ENCODE peak calls at places on chromosomes 1 and 21, in four cellular contexts. One of them, this sample, is unnamed.

GRCh38 chr1:186681806-186682205 is 1.6 kb upstream of the PTGS2 start:
- DNase-seq in uterus: no peak
- DNase-seq in Panc1: no peak
- DNase-seq in A549: peak; percentile 26
- DNase-seq in this sample: no peak

GRCh38 chr1:212205843-212206242 is 79.4 kb upstream of the PPP2R5A start:
- DNase-seq in uterus: no peak
- DNase-seq in A549: no peak
- DNase-seq in Panc1: no peak
- DNase-seq in this sample: no peak

GRCh38 chr1:113647121-113647520 is 112.2 kb downstream of the PHTF1 start:
- DNase-seq in uterus: no peak
- DNase-seq in A549: no peak
- DNase-seq in Panc1: no peak
- DNase-seq in this sample: no peak

GRCh38 chr21:44969066-44969649 is 29.3 kb downstream of the SLX9 start:
- DNase-seq in Panc1: no peak
- DNase-seq in A549: no peak
- DNase-seq in uterus: no peak
- DNase-seq in this sample: no peak

GRCh38 chr1:93338426-93338825 is 7.3 kb upstream of the DR1 start:
- DNase-seq in A549: peak; percentile 68
- DNase-seq in Panc1: no peak
- DNase-seq in uterus: no peak
- DNase-seq in this sample: no peak

GRCh38 chr1:205435904-205436573 is 14.2 kb upstream of the LEMD1 start:
- DNase-seq in uterus: no peak
- DNase-seq in A549: no peak
- DNase-seq in Panc1: no peak
- DNase-seq in this sample: no peak

GRCh38 chr1:29554208-29554778 is 318.0 kb downstream of the PTPRU start:
- DNase-seq in A549: no peak
- DNase-seq in Panc1: no peak
- DNase-seq in uterus: no peak
- DNase-seq in this sample: no peak

GRCh38 chr1:233359431-233359830 is 31.9 kb downstream of the MAP3K21 start:
- DNase-seq in Panc1: no peak
- DNase-seq in uterus: no peak
- DNase-seq in A549: peak; percentile 83
- DNase-seq in this sample: peak; percentile 59

GRCh38 chr1:246724001-246724724 is at the start of gene SCCPDH:
- DNase-seq in uterus: peak; percentile 67
- DNase-seq in Panc1: no peak
- DNase-seq in A549: peak; percentile 77
- DNase-seq in this sample: peak; percentile 83

GRCh38 chr21:31343030-31343510 is 991 bp downstream of the TIAM1 start:
- DNase-seq in Panc1: no peak
- DNase-seq in A549: no peak
- DNase-seq in uterus: no peak
- DNase-seq in this sample: no peak

GRCh38 chr1:119676571-119677206 is 28.6 kb upstream of the ZNF697 start:
- DNase-seq in A549: no peak
- DNase-seq in Panc1: no peak
- DNase-seq in uterus: peak; percentile 34
- DNase-seq in this sample: no peak
- TF ChIP-seq CTCF in A549: no peak
- TF ChIP-seq CTCF in Panc1: no peak
- TF ChIP-seq CTCF in uterus: no peak
- TF ChIP-seq CTCF in this sample: no peak

GRCh38 chr1:81805537-81806431 is 5.0 kb downstream of the ADGRL2 start:
- DNase-seq in A549: no peak
- DNase-seq in uterus: no peak
- DNase-seq in Panc1: no peak
- DNase-seq in this sample: no peak

GRCh38 chr1:81802601-81803422 is 2.1 kb downstream of the ADGRL2 start:
- DNase-seq in A549: peak; percentile 45
- DNase-seq in uterus: peak; percentile 61
- DNase-seq in Panc1: no peak
- DNase-seq in this sample: peak; percentile 57

GRCh38 chr1:81803423-81804103 is 2.8 kb downstream of the ADGRL2 start:
- DNase-seq in uterus: no peak
- DNase-seq in Panc1: no peak
- DNase-seq in A549: peak; percentile 29
- DNase-seq in this sample: no peak

GRCh38 chr1:81806432-81806770 is 5.7 kb downstream of the ADGRL2 start:
- DNase-seq in A549: no peak
- DNase-seq in uterus: no peak
- DNase-seq in Panc1: no peak
- DNase-seq in this sample: no peak

DNA sequence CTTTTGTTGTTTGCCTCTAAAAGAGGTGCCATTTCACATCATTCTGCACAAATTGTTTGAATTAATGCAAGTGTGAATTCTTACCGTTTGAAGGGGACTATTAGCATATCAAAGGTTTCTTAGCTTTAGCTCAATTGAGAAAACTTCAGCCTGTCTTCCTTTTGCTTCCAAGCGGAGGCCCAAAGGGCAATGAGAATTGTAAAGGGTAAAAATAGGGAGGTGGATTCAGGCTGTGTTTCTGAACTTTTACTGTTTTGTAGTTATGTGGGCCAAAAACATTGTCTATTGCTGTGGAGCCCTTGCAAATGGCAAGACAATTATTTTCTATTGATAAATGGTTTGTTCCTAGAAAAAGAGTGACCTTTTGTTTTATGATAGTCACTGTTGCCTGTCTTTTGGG is 3.6 kb downstream of the ADGRL2 start:
- DNase-seq in A549: no peak
- DNase-seq in Panc1: no peak
- DNase-seq in uterus: no peak
- DNase-seq in this sample: no peak
- H3K4me3 ChIP-seq in A549: peak overlapping the region; percentile 73
- H3K4me3 ChIP-seq in Panc1: no peak overlapping the region
- H3K4me3 ChIP-seq in uterus: no peak overlapping the region
- H3K4me3 ChIP-seq in this sample: no peak overlapping the region

GRCh38 chr1:54372978-54373377 is 33.2 kb downstream of the SSBP3 start:
- DNase-seq in Panc1: no peak
- DNase-seq in A549: no peak
- DNase-seq in uterus: no peak
- DNase-seq in this sample: no peak

GRCh38 chr1:54377040-54377691 is 29.0 kb downstream of the SSBP3 start:
- DNase-seq in uterus: no peak
- DNase-seq in Panc1: no peak
- DNase-seq in A549: no peak
- DNase-seq in this sample: no peak

GRCh38 chr1:54376085-54377039 is 29.8 kb downstream of the SSBP3 start:
- DNase-seq in Panc1: no peak
- DNase-seq in A549: no peak
- DNase-seq in uterus: no peak
- DNase-seq in this sample: no peak

GRCh38 chr1:54375331-54376084 is 30.7 kb downstream of the SSBP3 start:
- DNase-seq in Panc1: no peak
- DNase-seq in uterus: no peak
- DNase-seq in A549: no peak
- DNase-seq in this sample: no peak

DNA sequence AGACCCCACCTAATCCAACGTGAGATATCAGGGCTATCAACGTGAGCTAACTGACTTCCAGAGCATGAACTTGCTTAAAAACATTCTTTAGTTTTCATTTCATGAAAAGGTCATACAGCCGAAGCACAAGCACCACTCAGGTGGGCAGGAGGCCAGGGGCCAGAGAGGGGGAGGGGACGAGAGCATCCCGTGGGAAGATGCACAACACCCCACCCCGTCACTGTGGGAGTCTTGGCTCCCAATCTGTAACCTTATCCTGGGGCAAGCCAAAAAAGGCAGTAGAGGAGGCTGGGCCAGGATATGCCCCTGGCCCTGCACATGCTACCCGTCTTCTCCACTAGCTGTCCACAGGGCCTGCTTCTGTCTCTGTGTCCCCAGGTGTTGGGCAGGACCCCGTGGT is 31.4 kb downstream of the SSBP3 start:
- DNase-seq in A549: no peak
- DNase-seq in uterus: peak; percentile 53
- DNase-seq in Panc1: no peak
- DNase-seq in this sample: no peak
- H3K4me1 ChIP-seq in A549: no peaks in the 10 kb centered on the region
- H3K4me1 ChIP-seq in uterus: peaks cover 12% of the 10 kb centered on the region
- H3K4me1 ChIP-seq in Panc1: no peaks in the 10 kb centered on the region
- H3K4me1 ChIP-seq in this sample: peaks cover 31% of the 10 kb centered on the region

GRCh38 chr21:15442743-15443142 is 287.0 kb upstream of the USP25 start:
- DNase-seq in Panc1: no peak
- DNase-seq in uterus: no peak
- DNase-seq in A549: peak; percentile 60
- DNase-seq in this sample: no peak
- TF ChIP-seq CTCF in Panc1: no peak
- TF ChIP-seq CTCF in uterus: no peak
- TF ChIP-seq CTCF in A549: no peak
- TF ChIP-seq CTCF in this sample: no peak

DNA sequence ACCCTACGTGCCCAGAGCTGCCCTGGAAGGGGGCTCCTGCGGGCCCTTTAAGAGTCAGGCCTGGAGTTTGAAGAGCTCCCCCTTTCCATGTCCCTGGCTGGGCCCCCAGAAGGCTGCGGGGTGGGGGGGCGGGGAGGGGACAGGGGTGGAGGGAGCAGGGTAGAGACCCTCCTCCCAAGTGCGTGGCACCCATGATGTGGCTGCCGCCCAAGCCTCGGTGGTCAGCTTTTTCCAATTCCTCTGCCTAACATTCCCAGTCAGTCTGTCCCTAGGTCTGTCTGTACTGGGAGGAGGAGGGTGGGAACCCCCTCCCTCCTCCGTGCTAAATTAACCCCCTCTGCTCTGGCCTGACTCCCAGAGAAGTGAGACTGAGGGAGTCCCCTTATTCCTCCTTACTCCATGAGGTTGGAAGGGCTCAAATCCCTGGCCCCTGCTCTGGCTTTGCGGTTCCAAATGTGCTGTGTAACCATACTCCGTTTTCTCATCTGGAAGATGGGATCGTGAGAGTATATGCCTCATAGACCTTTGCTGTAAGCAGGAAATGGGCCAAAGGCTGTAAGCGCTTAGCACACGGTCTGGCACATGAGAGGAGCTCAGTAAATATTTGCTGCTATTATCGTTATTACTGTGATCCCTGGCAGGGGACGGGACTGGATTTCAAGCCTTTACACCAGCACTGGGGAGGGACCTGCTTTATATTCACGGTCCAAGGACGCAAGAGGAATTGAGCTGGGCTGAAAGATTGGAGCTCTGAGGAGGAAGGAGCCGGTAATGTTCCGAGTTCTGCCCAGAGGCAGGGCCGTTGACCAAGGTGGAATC is 653 bp upstream of the COL16A1 start:
- DNase-seq in Panc1: no peak
- DNase-seq in uterus: peak; percentile 61
- DNase-seq in A549: no peak
- DNase-seq in this sample: no peak
- H3K4me3 ChIP-seq in Panc1: peak overlapping the region; percentile 2
- H3K4me3 ChIP-seq in uterus: peak overlapping the region; percentile 44
- H3K4me3 ChIP-seq in A549: no peak overlapping the region
- H3K4me3 ChIP-seq in this sample: no peak overlapping the region

GRCh38 chr1:154863702-154864174 is 6.3 kb downstream of the KCNN3 start:
- DNase-seq in uterus: no peak
- DNase-seq in A549: peak; percentile 72
- DNase-seq in Panc1: peak; percentile 41
- DNase-seq in this sample: peak; percentile 52

GRCh38 chr1:154864189-154864985 is 5.7 kb downstream of the KCNN3 start:
- DNase-seq in uterus: no peak
- DNase-seq in Panc1: no peak
- DNase-seq in A549: no peak
- DNase-seq in this sample: no peak

GRCh38 chr1:154861607-154862094 is 8.4 kb downstream of the KCNN3 start:
- DNase-seq in A549: no peak
- DNase-seq in uterus: peak; percentile 71
- DNase-seq in Panc1: no peak
- DNase-seq in this sample: no peak

GRCh38 chr1:154865442-154866256 is 4.4 kb downstream of the KCNN3 start:
- DNase-seq in uterus: no peak
- DNase-seq in A549: no peak
- DNase-seq in Panc1: no peak
- DNase-seq in this sample: no peak

DNA sequence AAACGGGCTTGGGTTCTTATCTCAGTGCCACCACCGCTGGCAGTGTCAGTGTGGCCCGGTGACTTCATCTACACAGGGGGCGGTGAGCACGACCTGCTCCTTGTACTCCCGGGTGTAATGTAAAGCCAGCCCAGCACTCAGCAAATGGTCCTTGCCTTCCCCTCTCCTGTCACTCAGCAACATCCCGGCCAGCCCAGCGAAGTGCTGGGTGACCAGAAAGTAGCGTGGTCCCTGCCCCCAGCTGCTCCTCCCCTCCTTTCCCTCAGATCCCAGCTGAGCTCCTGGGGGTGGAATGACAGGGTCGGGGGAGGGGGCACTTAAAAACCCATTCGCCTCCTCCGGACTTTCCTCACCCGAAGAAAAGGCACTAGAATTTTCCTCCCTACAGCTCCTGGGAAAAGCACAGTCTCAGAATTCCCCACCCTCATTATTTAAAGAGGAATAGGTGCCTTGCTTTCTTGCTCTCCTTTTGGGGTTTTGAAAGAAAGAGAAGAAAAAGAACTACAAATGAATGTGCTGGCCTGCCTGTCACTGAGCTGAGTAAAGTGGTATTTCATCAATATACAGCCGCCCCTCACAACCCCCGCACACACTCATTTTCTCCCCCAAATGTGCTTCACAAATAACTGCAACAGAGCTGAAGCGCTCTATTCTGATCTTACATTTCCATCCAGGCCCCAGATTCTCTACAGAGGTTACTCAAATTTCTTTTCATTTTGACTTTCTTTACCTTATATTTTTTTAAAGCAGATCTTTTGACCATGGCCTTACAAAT is 7.0 kb downstream of the KCNN3 start:
- DNase-seq in uterus: no peak
- DNase-seq in A549: no peak
- DNase-seq in Panc1: no peak
- DNase-seq in this sample: no peak
- H3K4me1 ChIP-seq in uterus: no peaks in the 10 kb centered on the region
- H3K4me1 ChIP-seq in A549: no peaks in the 10 kb centered on the region
- H3K4me1 ChIP-seq in Panc1: no peaks in the 10 kb centered on the region
- H3K4me1 ChIP-seq in this sample: no peaks in the 10 kb centered on the region

GRCh38 chr1:11273595-11274234 is 717 bp downstream of the UBIAD1 start:
- DNase-seq in Panc1: no peak
- DNase-seq in A549: no peak
- DNase-seq in uterus: no peak
- DNase-seq in this sample: no peak

GRCh38 chr1:11272544-11272841 is 505 bp upstream of the UBIAD1 start:
- DNase-seq in Panc1: no peak
- DNase-seq in A549: no peak
- DNase-seq in uterus: no peak
- DNase-seq in this sample: no peak

GRCh38 chr1:11272842-11273594 is at the start of gene UBIAD1:
- DNase-seq in uterus: peak; percentile 80
- DNase-seq in A549: peak; percentile 87
- DNase-seq in Panc1: no peak
- DNase-seq in this sample: peak; percentile 83
- TF ChIP-seq CTCF in uterus: no peak
- TF ChIP-seq CTCF in A549: no peak
- TF ChIP-seq CTCF in Panc1: no peak
- TF ChIP-seq CTCF in this sample: no peak